ENCODE peak calls at places on chromosome 2, in five cellular contexts. A is endothelial cell of umbilical vein; H is activated CD8-positive, alpha-beta memory T cell treated with anti-CD3 and anti-CD28 coated beads, Interleukin-2, amount 50 U/mL, for 48 hours; Y is upper lobe of right lung; L is neural crest cell. R is an unnamed sample.

GRCh38 chr2:20427931-20428526 is 18.8 kb upstream of the RHOB start:
- DNase-seq in L (no peak), H (no peak), A (no peak), Y (no peak), R (no peak)

GRCh38 chr2:144426981-144427479 is 92.9 kb downstream of the ZEB2 start:
- DNase-seq in H (no peak), A (peak; percentile 82), Y (no peak), L (no peak), R (no peak)

GRCh38 chr2:32962652-32963051 is 15.9 kb downstream of the LTBP1 start:
- DNase-seq in H (no peak), Y (no peak), A (no peak), L (no peak), R (no peak)

GRCh38 chr2:102080451-102081054 is 62.0 kb upstream of the IL1R1 start:
- DNase-seq in H (no peak), A (no peak), Y (no peak), L (no peak), R (no peak)

GRCh38 chr2:46335404-46335965 is 38.3 kb downstream of the EPAS1 start:
- DNase-seq in H (no peak), L (peak; percentile 22), Y (peak; percentile 71), A (peak; percentile 88), R (no peak)

GRCh38 chr2:146748046-146748445 is 1096.8 kb upstream of the ACVR2A start:
- DNase-seq in Y (no peak), L (no peak), A (no peak), H (no peak), R (no peak)

GRCh38 chr2:38509322-38509946 is 93.3 kb downstream of the HNRNPLL start:
- DNase-seq in L (no peak), Y (no peak), H (no peak), A (peak; percentile 85), R (peak; percentile 11)

GRCh38 chr2:179946810-179947485 is 60.1 kb downstream of the CWC22 start:
- DNase-seq in H (no peak), A (no peak), L (no peak), Y (no peak), R (peak; percentile 46)

R was measured in NCI-H2171.